ENCODE peak calls at places on chromosomes 13 and 19, in eight cellular contexts. One of them, this sample, is unnamed.

GRCh38 chr19:38057954-38058690 is 151.1 kb downstream of the SIPA1L3 start:
- DNase-seq in NCI-H2107: peak
- DNase-seq in iPS DF 19.7: no peak
- DNase-seq in left lobe of liver: no peak
- DNase-seq in GM20000: no peak
- DNase-seq in stimulated activated CD4-positive, alpha-beta T cell treated with anti-CD3 and anti-CD28 coated beads, TNF-alpha, amount 100 ng/mL, for 4 hours: no peak
- DNase-seq in stimulated activated effector memory CD8-positive, alpha-beta T cell treated with anti-CD3 and anti-CD28 coated beads, Interleukin-12 subunit alpha, Interleukin-12 subunit beta, amount 100 ng/mL, for 72 hours: no peak
- DNase-seq in astrocyte of the spinal cord: no peak
- DNase-seq in this sample: peak

GRCh38 chr13:51643882-51644281 is 59.6 kb downstream of the WDFY2 start:
- DNase-seq in stimulated activated CD4-positive, alpha-beta T cell treated with anti-CD3 and anti-CD28 coated beads, TNF-alpha, amount 100 ng/mL, for 4 hours: no peak
- DNase-seq in left lobe of liver: no peak
- DNase-seq in iPS DF 19.7: no peak
- DNase-seq in GM20000: no peak
- DNase-seq in stimulated activated effector memory CD8-positive, alpha-beta T cell treated with anti-CD3 and anti-CD28 coated beads, Interleukin-12 subunit alpha, Interleukin-12 subunit beta, amount 100 ng/mL, for 72 hours: no peak
- DNase-seq in NCI-H2107: no peak
- DNase-seq in astrocyte of the spinal cord: peak
- DNase-seq in this sample: no peak

GRCh38 chr13:106533940-106534843 is 1.3 kb downstream of the EFNB2 start:
- DNase-seq in stimulated activated CD4-positive, alpha-beta T cell treated with anti-CD3 and anti-CD28 coated beads, TNF-alpha, amount 100 ng/mL, for 4 hours: no peak
- DNase-seq in NCI-H2107: no peak
- DNase-seq in iPS DF 19.7: no peak
- DNase-seq in left lobe of liver: peak
- DNase-seq in stimulated activated effector memory CD8-positive, alpha-beta T cell treated with anti-CD3 and anti-CD28 coated beads, Interleukin-12 subunit alpha, Interleukin-12 subunit beta, amount 100 ng/mL, for 72 hours: peak
- DNase-seq in GM20000: peak
- DNase-seq in astrocyte of the spinal cord: peak
- DNase-seq in this sample: peak

GRCh38 chr13:77062097-77062496 is 35.1 kb upstream of the FBXL3 start:
- DNase-seq in iPS DF 19.7: no peak
- DNase-seq in stimulated activated CD4-positive, alpha-beta T cell treated with anti-CD3 and anti-CD28 coated beads, TNF-alpha, amount 100 ng/mL, for 4 hours: no peak
- DNase-seq in astrocyte of the spinal cord: no peak
- DNase-seq in left lobe of liver: no peak
- DNase-seq in stimulated activated effector memory CD8-positive, alpha-beta T cell treated with anti-CD3 and anti-CD28 coated beads, Interleukin-12 subunit alpha, Interleukin-12 subunit beta, amount 100 ng/mL, for 72 hours: no peak
- DNase-seq in GM20000: no peak
- DNase-seq in NCI-H2107: no peak
- DNase-seq in this sample: no peak

GRCh38 chr13:98829541-98829940 is 77.1 kb upstream of the SLC15A1 start:
- DNase-seq in iPS DF 19.7: no peak
- DNase-seq in NCI-H2107: no peak
- DNase-seq in left lobe of liver: peak
- DNase-seq in stimulated activated CD4-positive, alpha-beta T cell treated with anti-CD3 and anti-CD28 coated beads, TNF-alpha, amount 100 ng/mL, for 4 hours: no peak
- DNase-seq in GM20000: no peak
- DNase-seq in stimulated activated effector memory CD8-positive, alpha-beta T cell treated with anti-CD3 and anti-CD28 coated beads, Interleukin-12 subunit alpha, Interleukin-12 subunit beta, amount 100 ng/mL, for 72 hours: no peak
- DNase-seq in astrocyte of the spinal cord: no peak
- DNase-seq in this sample: no peak

GRCh38 chr19:5200844-5201243 is 139.8 kb downstream of the PTPRS start:
- DNase-seq in left lobe of liver: no peak
- DNase-seq in stimulated activated effector memory CD8-positive, alpha-beta T cell treated with anti-CD3 and anti-CD28 coated beads, Interleukin-12 subunit alpha, Interleukin-12 subunit beta, amount 100 ng/mL, for 72 hours: no peak
- DNase-seq in iPS DF 19.7: no peak
- DNase-seq in stimulated activated CD4-positive, alpha-beta T cell treated with anti-CD3 and anti-CD28 coated beads, TNF-alpha, amount 100 ng/mL, for 4 hours: no peak
- DNase-seq in GM20000: no peak
- DNase-seq in astrocyte of the spinal cord: peak
- DNase-seq in NCI-H2107: no peak
- DNase-seq in this sample: no peak

GRCh38 chr19:535017-535835 is 3.7 kb downstream of the CDC34 start:
- DNase-seq in stimulated activated CD4-positive, alpha-beta T cell treated with anti-CD3 and anti-CD28 coated beads, TNF-alpha, amount 100 ng/mL, for 4 hours: no peak
- DNase-seq in astrocyte of the spinal cord: no peak
- DNase-seq in stimulated activated effector memory CD8-positive, alpha-beta T cell treated with anti-CD3 and anti-CD28 coated beads, Interleukin-12 subunit alpha, Interleukin-12 subunit beta, amount 100 ng/mL, for 72 hours: no peak
- DNase-seq in left lobe of liver: peak
- DNase-seq in GM20000: no peak
- DNase-seq in NCI-H2107: no peak
- DNase-seq in iPS DF 19.7: no peak
- DNase-seq in this sample: no peak

GRCh38 chr13:41746259-41746658 is 214.7 kb downstream of the VWA8 start:
- DNase-seq in GM20000: no peak
- DNase-seq in iPS DF 19.7: no peak
- DNase-seq in stimulated activated CD4-positive, alpha-beta T cell treated with anti-CD3 and anti-CD28 coated beads, TNF-alpha, amount 100 ng/mL, for 4 hours: no peak
- DNase-seq in stimulated activated effector memory CD8-positive, alpha-beta T cell treated with anti-CD3 and anti-CD28 coated beads, Interleukin-12 subunit alpha, Interleukin-12 subunit beta, amount 100 ng/mL, for 72 hours: no peak
- DNase-seq in astrocyte of the spinal cord: peak
- DNase-seq in left lobe of liver: no peak
- DNase-seq in NCI-H2107: no peak
- DNase-seq in this sample: no peak

GRCh38 chr13:101930331-101930730 is 471.5 kb downstream of the FGF14 start:
- DNase-seq in iPS DF 19.7: no peak
- DNase-seq in left lobe of liver: no peak
- DNase-seq in stimulated activated CD4-positive, alpha-beta T cell treated with anti-CD3 and anti-CD28 coated beads, TNF-alpha, amount 100 ng/mL, for 4 hours: no peak
- DNase-seq in GM20000: no peak
- DNase-seq in astrocyte of the spinal cord: no peak
- DNase-seq in stimulated activated effector memory CD8-positive, alpha-beta T cell treated with anti-CD3 and anti-CD28 coated beads, Interleukin-12 subunit alpha, Interleukin-12 subunit beta, amount 100 ng/mL, for 72 hours: no peak
- DNase-seq in NCI-H2107: no peak
- DNase-seq in this sample: no peak

GRCh38 chr13:95784161-95784880 is 107.4 kb downstream of the DNAJC3 start:
- DNase-seq in astrocyte of the spinal cord: peak
- DNase-seq in stimulated activated CD4-positive, alpha-beta T cell treated with anti-CD3 and anti-CD28 coated beads, TNF-alpha, amount 100 ng/mL, for 4 hours: no peak
- DNase-seq in stimulated activated effector memory CD8-positive, alpha-beta T cell treated with anti-CD3 and anti-CD28 coated beads, Interleukin-12 subunit alpha, Interleukin-12 subunit beta, amount 100 ng/mL, for 72 hours: no peak
- DNase-seq in iPS DF 19.7: no peak
- DNase-seq in NCI-H2107: no peak
- DNase-seq in GM20000: no peak
- DNase-seq in left lobe of liver: no peak
- DNase-seq in this sample: no peak

GRCh38 chr13:106340249-106340648 is 195.2 kb downstream of the EFNB2 start:
- DNase-seq in astrocyte of the spinal cord: no peak
- DNase-seq in NCI-H2107: no peak
- DNase-seq in stimulated activated effector memory CD8-positive, alpha-beta T cell treated with anti-CD3 and anti-CD28 coated beads, Interleukin-12 subunit alpha, Interleukin-12 subunit beta, amount 100 ng/mL, for 72 hours: no peak
- DNase-seq in GM20000: no peak
- DNase-seq in left lobe of liver: no peak
- DNase-seq in stimulated activated CD4-positive, alpha-beta T cell treated with anti-CD3 and anti-CD28 coated beads, TNF-alpha, amount 100 ng/mL, for 4 hours: no peak
- DNase-seq in iPS DF 19.7: no peak
- DNase-seq in this sample: no peak

GRCh38 chr19:11073568-11073967 is 15.7 kb upstream of the LDLR start:
- DNase-seq in stimulated activated effector memory CD8-positive, alpha-beta T cell treated with anti-CD3 and anti-CD28 coated beads, Interleukin-12 subunit alpha, Interleukin-12 subunit beta, amount 100 ng/mL, for 72 hours: no peak
- DNase-seq in GM20000: no peak
- DNase-seq in stimulated activated CD4-positive, alpha-beta T cell treated with anti-CD3 and anti-CD28 coated beads, TNF-alpha, amount 100 ng/mL, for 4 hours: no peak
- DNase-seq in iPS DF 19.7: no peak
- DNase-seq in left lobe of liver: no peak
- DNase-seq in NCI-H2107: no peak
- DNase-seq in astrocyte of the spinal cord: no peak
- DNase-seq in this sample: no peak

GRCh38 chr13:101941095-101941777 is 460.6 kb downstream of the FGF14 start:
- DNase-seq in left lobe of liver: peak
- DNase-seq in NCI-H2107: no peak
- DNase-seq in GM20000: no peak
- DNase-seq in astrocyte of the spinal cord: peak
- DNase-seq in stimulated activated effector memory CD8-positive, alpha-beta T cell treated with anti-CD3 and anti-CD28 coated beads, Interleukin-12 subunit alpha, Interleukin-12 subunit beta, amount 100 ng/mL, for 72 hours: no peak
- DNase-seq in iPS DF 19.7: no peak
- DNase-seq in stimulated activated CD4-positive, alpha-beta T cell treated with anti-CD3 and anti-CD28 coated beads, TNF-alpha, amount 100 ng/mL, for 4 hours: no peak
- DNase-seq in this sample: no peak

GRCh38 chr13:24392972-24393371 is 83.6 kb downstream of the C1QTNF9 start:
- DNase-seq in stimulated activated CD4-positive, alpha-beta T cell treated with anti-CD3 and anti-CD28 coated beads, TNF-alpha, amount 100 ng/mL, for 4 hours: no peak
- DNase-seq in iPS DF 19.7: no peak
- DNase-seq in GM20000: no peak
- DNase-seq in left lobe of liver: no peak
- DNase-seq in astrocyte of the spinal cord: no peak
- DNase-seq in stimulated activated effector memory CD8-positive, alpha-beta T cell treated with anti-CD3 and anti-CD28 coated beads, Interleukin-12 subunit alpha, Interleukin-12 subunit beta, amount 100 ng/mL, for 72 hours: no peak
- DNase-seq in NCI-H2107: no peak
- DNase-seq in this sample: no peak

This sample was measured in stomach.